ENCODE peak calls at places on chromosome 14, in five cellular contexts. K is HCT116, Z is K562, F is H1, Q is GM12878. G is an unnamed sample.

GRCh38 chr14:64266206-64266605 is 28.0 kb downstream of the ESR2 start:
- DNase-seq in K (no peak), Z (no peak), F (no peak), Q (no peak), G (no peak)

GRCh38 chr14:105398044-105398725 is at the start of gene TEX22:
- DNase-seq in K (peak; percentile 31), Z (peak; percentile 81), F (peak; percentile 95), Q (peak; percentile 41), G (peak; percentile 61)

GRCh38 chr14:74913986-74914573 is 9.0 kb downstream of the RPS6KL1 start:
- DNase-seq in K (peak; percentile 12), Z (no peak), F (no peak), Q (no peak), G (peak; percentile 62)

GRCh38 chr14:80434574-80435321 is 223.4 kb upstream of the DIO2 start:
- DNase-seq in K (peak; percentile 1), Z (no peak), F (no peak), Q (no peak), G (no peak)

GRCh38 chr14:52877628-52878027 is 73.2 kb downstream of the FERMT2 start:
- DNase-seq in K (no peak), Z (no peak), F (no peak), Q (no peak), G (no peak)

GRCh38 chr14:68145036-68145435 is 325.5 kb downstream of the RAD51B start:
- DNase-seq in K (no peak), Z (no peak), F (no peak), Q (no peak), G (no peak)

GRCh38 chr14:23562822-23563472 is 4.6 kb downstream of the AP1G2 start:
- DNase-seq in K (no peak), Z (peak; percentile 37), F (peak; percentile 88), Q (no peak), G (peak; percentile 74)

GRCh38 chr14:42174357-42174756 is 567.7 kb downstream of the LRFN5 start:
- DNase-seq in K (no peak), Z (no peak), F (no peak), Q (no peak), G (no peak)

GRCh38 chr14:51139221-51139681 is 44.3 kb upstream of the TRIM9 start:
- DNase-seq in K (no peak), Z (no peak), F (no peak), Q (no peak), G (no peak)

GRCh38 chr14:102040153-102040552 is 46.7 kb downstream of the HSP90AA1 start:
- DNase-seq in K (no peak), Z (no peak), F (no peak), Q (no peak), G (no peak)

GRCh38 chr14:64974563-64974962 is 2.4 kb upstream of the RAB15 start:
- DNase-seq in K (no peak), Z (no peak), F (no peak), Q (no peak), G (no peak)

GRCh38 chr14:91261115-91261514 is 16.6 kb upstream of the GPR68 start:
- DNase-seq in K (no peak), Z (no peak), F (no peak), Q (no peak), G (no peak)

GRCh38 chr14:20836668-20837338 is 34.2 kb upstream of the RNASE1 start:
- DNase-seq in K (peak; percentile 66), Z (peak; percentile 12), F (no peak), Q (no peak), G (peak; percentile 63)

GRCh38 chr14:105742531-105742848 is 216.1 kb downstream of the TMEM121 start:
- DNase-seq in K (no peak), Z (no peak), F (no peak), Q (no peak), G (no peak)

GRCh38 chr14:61839452-61839851 is 77.2 kb downstream of the SNAPC1 start:
- DNase-seq in K (no peak), Z (no peak), F (no peak), Q (no peak), G (no peak)

GRCh38 chr14:81366259-81366658 is 33.9 kb downstream of the STON2 start:
- DNase-seq in K (no peak), Z (no peak), F (no peak), Q (no peak), G (no peak)

DNA sequence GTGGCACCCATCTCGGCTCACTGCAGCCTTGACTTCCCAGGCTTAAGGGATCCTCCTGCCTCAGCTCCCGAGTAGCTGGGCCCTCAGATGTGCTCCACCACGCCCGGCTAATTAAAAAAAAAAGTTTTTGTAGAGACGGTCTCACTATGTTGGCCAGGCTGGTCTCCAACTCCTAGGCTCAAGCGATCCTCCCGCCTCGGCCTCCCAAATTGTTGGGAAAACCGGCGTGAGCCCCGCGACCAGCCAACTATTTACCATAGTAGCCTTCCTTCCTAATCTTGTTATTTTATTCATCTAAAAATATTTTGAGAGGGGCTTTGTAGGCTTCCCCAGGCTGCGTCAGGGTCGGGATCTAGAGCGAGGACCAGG is 25.4 kb upstream of the YY1 start:
- DNase-seq in K (no peak), Z (no peak), F (no peak), Q (no peak), G (no peak)
- TF ChIP-seq SIN3A in K (no peak), Z (no peak), F (no peak), Q (no peak), G (no peak)

DNA sequence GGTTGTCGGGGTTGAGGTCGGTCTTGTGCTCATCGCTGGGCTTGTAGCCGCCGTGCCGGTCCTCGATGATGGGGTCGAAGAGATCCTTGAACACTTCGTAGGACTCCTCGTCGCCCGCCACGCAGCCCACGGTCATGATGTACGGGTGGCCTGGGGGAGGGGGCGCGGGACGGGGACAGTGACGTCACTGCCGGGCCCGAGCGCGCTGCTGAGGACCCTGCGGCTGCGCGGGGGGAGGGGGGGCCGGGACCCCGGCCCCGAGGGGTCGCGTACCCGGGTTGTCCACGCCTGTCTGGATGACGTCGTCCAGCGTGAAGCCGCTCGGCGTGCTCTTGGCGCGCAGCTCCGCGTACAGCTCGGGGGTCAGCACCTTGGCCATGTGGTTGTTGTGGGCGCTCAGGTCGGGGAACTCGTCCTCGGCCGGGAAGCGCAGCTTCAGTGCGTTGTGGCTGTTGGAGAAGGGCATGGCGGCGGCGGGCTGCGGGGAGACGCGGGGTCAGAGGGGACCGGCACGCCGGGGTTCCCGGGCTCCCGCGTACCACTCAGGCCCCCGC is 525 bp downstream of the CKB start:
- DNase-seq in K (no peak), Z (peak; percentile 66), F (peak; percentile 70), Q (no peak), G (no peak)
- TF ChIP-seq EZH2 in K (no peak), Z (no peak), F (no peak), Q (no peak), G (no peak)

GRCh38 chr14:25394791-25395391 is 344.9 kb upstream of the STXBP6 start:
- DNase-seq in K (no peak), Z (no peak), F (no peak), Q (no peak), G (no peak)

GRCh38 chr14:25396128-25396527 is 346.2 kb upstream of the STXBP6 start:
- DNase-seq in K (no peak), Z (no peak), F (no peak), Q (no peak), G (no peak)

GRCh38 chr14:25400607-25401206 is 350.8 kb upstream of the STXBP6 start:
- DNase-seq in K (no peak), Z (peak; percentile 13), F (peak; percentile 72), Q (no peak), G (peak; percentile 70)
- TF ChIP-seq SIN3A in K (no peak), Z (no peak), F (no peak), Q (no peak), G (no peak)

GRCh38 chr14:103522649-103523582 is at the start of gene CKB:
- DNase-seq in K (no peak), Z (peak; percentile 75), F (peak; percentile 90), Q (no peak), G (no peak)
- TF ChIP-seq EZH2 in K (no peak), Z (no peak), F (no peak), Q (no peak), G (no peak)

GRCh38 chr14:100786131-100786530 is 39.8 kb upstream of the MEG3 start:
- DNase-seq in K (no peak), Z (no peak), F (no peak), Q (no peak), G (no peak)

GRCh38 chr14:100786820-100787219 is 39.1 kb upstream of the MEG3 start:
- DNase-seq in K (no peak), Z (no peak), F (no peak), Q (no peak), G (no peak)

GRCh38 chr14:100785626-100786025 is 40.3 kb upstream of the MEG3 start:
- DNase-seq in K (no peak), Z (no peak), F (no peak), Q (no peak), G (no peak)

GRCh38 chr14:100788517-100789365 is 37.2 kb upstream of the MEG3 start:
- DNase-seq in K (no peak), Z (peak; percentile 39), F (no peak), Q (no peak), G (peak; percentile 62)

DNA sequence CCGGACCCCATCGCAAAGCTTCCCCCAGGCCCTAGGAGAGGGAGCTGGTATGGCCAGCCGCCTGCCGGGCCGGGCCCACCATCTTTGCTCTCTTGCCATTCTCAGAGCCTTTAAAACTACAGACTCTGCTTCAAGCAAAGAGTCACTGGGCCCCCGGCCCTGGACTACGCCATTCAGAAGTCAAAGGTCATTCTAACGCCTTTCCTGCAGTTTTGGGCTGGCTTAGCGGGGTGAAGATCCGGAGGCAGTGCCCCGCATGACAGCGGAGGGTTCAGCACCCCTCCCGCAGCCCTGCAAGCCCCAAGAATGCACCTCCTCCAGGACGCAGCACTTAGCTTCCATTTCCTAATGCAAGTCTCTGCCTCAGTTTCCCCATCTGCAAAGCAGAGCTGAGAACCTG is 38.3 kb upstream of the MEG3 start:
- DNase-seq in K (no peak), Z (no peak), F (no peak), Q (no peak), G (no peak)
- TF ChIP-seq SIN3A in K (no peak), Z (no peak), F (no peak), Q (no peak), G (no peak)

GRCh38 chr14:99274346-99275221 is 2.6 kb upstream of the BCL11B start:
- DNase-seq in K (peak; percentile 78), Z (peak; percentile 20), F (peak; percentile 88), Q (no peak), G (peak; percentile 77)

GRCh38 chr14:99272669-99273024 is 650 bp upstream of the BCL11B start:
- DNase-seq in K (no peak), Z (no peak), F (no peak), Q (no peak), G (no peak)

GRCh38 chr14:99273025-99273723 is 1.2 kb upstream of the BCL11B start:
- DNase-seq in K (no peak), Z (no peak), F (peak; percentile 89), Q (no peak), G (peak; percentile 16)

GRCh38 chr14:99275222-99275584 is 3.2 kb upstream of the BCL11B start:
- DNase-seq in K (no peak), Z (no peak), F (no peak), Q (no peak), G (no peak)

DNA sequence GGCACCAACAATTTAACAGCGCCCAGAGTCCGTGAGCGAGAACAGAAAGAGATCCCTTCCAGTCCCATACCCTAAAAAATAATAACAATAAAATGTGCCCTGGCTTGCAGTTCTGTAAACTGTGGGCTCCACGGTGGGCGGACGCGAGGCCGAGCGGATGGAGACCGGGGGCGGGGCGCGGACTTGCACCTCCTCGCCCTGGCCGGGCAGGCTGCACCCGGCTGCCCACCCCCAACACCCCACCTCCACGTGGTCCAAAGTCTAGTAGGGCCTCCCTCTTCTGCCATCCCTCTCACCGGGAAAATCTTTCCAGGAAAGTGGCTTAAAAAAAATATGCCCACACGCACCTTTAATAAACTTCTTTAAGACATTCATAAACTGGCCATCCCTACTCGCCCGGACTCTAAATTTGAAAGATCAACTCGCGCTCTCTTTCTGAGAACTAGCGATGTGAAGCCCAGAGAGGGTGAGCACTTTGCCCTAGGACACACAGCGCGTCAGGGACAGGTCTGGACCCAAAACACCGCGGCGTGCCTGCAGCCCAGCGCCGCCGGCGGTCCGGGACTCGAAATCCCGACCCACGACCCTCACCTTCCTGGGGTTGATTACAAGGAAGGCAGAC is 1.8 kb upstream of the BCL11B start:
- DNase-seq in K (no peak), Z (no peak), F (peak; percentile 73), Q (no peak), G (peak; percentile 14)
- TF ChIP-seq EZH2 in K (no peak), Z (no peak), F (no peak), Q (no peak), G (no peak)